ENCODE peak calls at places on chromosome 21, in six cellular contexts. F, P, W, R, H and V are unnamed samples.

GRCh38 chr21:20443558-20444155 is 554.6 kb upstream of the NCAM2 start:
- DNase-seq in R (no peak), H (peak; percentile 52), F (peak; percentile 51), P (peak; percentile 8), W (no peak), V (peak; percentile 64)

GRCh38 chr21:45406801-45407628 is 2.0 kb downstream of the COL18A1 start:
- DNase-seq in P (no peak), H (peak; percentile 87), R (peak; percentile 41), W (no peak), F (peak; percentile 96), V (no peak)

GRCh38 chr21:38166214-38166547 is 90.6 kb upstream of the KCNJ15 start:
- DNase-seq in P (no peak), R (no peak), F (no peak), H (no peak), W (no peak), V (no peak)

GRCh38 chr21:41926068-41926806 is 27.6 kb downstream of the C2CD2 start:
- DNase-seq in H (peak; percentile 54), R (no peak), P (no peak), W (peak; percentile 63), F (peak; percentile 86), V (peak; percentile 41)

GRCh38 chr21:45982256-45982757 is 737 bp downstream of the COL6A1 start:
- DNase-seq in H (no peak), F (no peak), P (no peak), W (peak; percentile 61), R (peak; percentile 34), V (no peak)

GRCh38 chr21:34812510-34813265 is 143.9 kb downstream of the CLIC6 start:
- DNase-seq in W (no peak), F (no peak), P (no peak), R (no peak), H (no peak), V (no peak)

GRCh38 chr21:45347712-45348477 is 57.1 kb upstream of the COL18A1 start:
- DNase-seq in H (no peak), P (no peak), W (no peak), R (no peak), F (no peak), V (no peak)

GRCh38 chr21:43719748-43720538 is 1.0 kb downstream of the PDXK start:
- DNase-seq in F (no peak), W (no peak), P (no peak), R (no peak), H (no peak), V (no peak)

GRCh38 chr21:33357177-33357576 is 32.4 kb downstream of the IFNAR1 start:
- DNase-seq in F (no peak), W (no peak), R (no peak), P (no peak), H (no peak), V (no peak)

GRCh38 chr21:14405225-14405624 is 22.3 kb upstream of the HSPA13 start:
- DNase-seq in F (no peak), H (no peak), R (no peak), P (no peak), W (no peak), V (no peak)

GRCh38 chr21:40754466-40754865 is 92.5 kb downstream of the DSCAM start:
- DNase-seq in H (no peak), P (no peak), R (no peak), F (no peak), W (no peak), V (no peak)

GRCh38 chr21:39315603-39316002 is 2.2 kb upstream of the BRWD1 start:
- DNase-seq in F (no peak), H (no peak), R (no peak), P (no peak), W (no peak), V (no peak)

GRCh38 chr21:36516271-36516670 is 36.3 kb upstream of the CLDN14 start:
- DNase-seq in W (no peak), P (no peak), F (no peak), R (no peak), H (no peak), V (no peak)

GRCh38 chr21:27831821-27832569 is 865.1 kb upstream of the ADAMTS5 start:
- DNase-seq in W (no peak), F (no peak), R (no peak), P (no peak), H (no peak), V (no peak)

GRCh38 chr21:45638707-45639106 is 4.8 kb upstream of the PCBP3 start:
- DNase-seq in H (no peak), W (no peak), P (no peak), R (no peak), F (no peak), V (no peak)

GRCh38 chr21:15682182-15682895 is 47.4 kb upstream of the USP25 start:
- DNase-seq in R (no peak), F (no peak), W (no peak), H (no peak), P (no peak), V (no peak)

GRCh38 chr21:17607684-17608083 is 5.0 kb downstream of the BTG3 start:
- DNase-seq in R (no peak), H (no peak), P (no peak), W (no peak), F (no peak), V (peak; percentile 61)

GRCh38 chr21:41667136-41667535 is 99.7 kb downstream of the RIPK4 start:
- DNase-seq in F (no peak), H (no peak), W (no peak), R (no peak), P (no peak), V (no peak)

GRCh38 chr21:38179504-38179900 is 77.3 kb upstream of the KCNJ15 start:
- DNase-seq in F (no peak), P (no peak), H (no peak), W (no peak), R (no peak), V (no peak)

GRCh38 chr21:39630827-39631226 is 18.1 kb downstream of the B3GALT5 start:
- DNase-seq in H (no peak), P (no peak), W (no peak), R (no peak), F (no peak), V (peak; percentile 40)

GRCh38 chr21:15279484-15279883 is 214.7 kb upstream of the NRIP1 start:
- DNase-seq in P (no peak), W (no peak), H (no peak), R (no peak), F (no peak), V (no peak)

GRCh38 chr21:33069994-33070811 is at the start of gene OLIG1:
- DNase-seq in W (peak; percentile 76), H (peak; percentile 76), F (peak; percentile 72), P (no peak), R (peak; percentile 67), V (peak; percentile 80)

GRCh38 chr21:44557491-44558328 is 885 bp downstream of the KRTAP10-3 start:
- DNase-seq in P (no peak), F (no peak), W (no peak), R (no peak), H (no peak), V (no peak)

GRCh38 chr21:30207252-30207579 is 8.7 kb downstream of the CLDN8 start:
- DNase-seq in R (no peak), W (no peak), P (no peak), F (no peak), H (no peak), V (no peak)

GRCh38 chr21:32351428-32351827 is 41.4 kb downstream of the URB1 start:
- DNase-seq in H (no peak), R (no peak), W (peak; percentile 34), F (peak; percentile 22), P (no peak), V (peak; percentile 94)

GRCh38 chr21:31218830-31219608 is 125.0 kb downstream of the TIAM1 start:
- DNase-seq in P (no peak), F (peak; percentile 16), H (no peak), R (no peak), W (no peak), V (no peak)

GRCh38 chr21:15257646-15258045 is 192.8 kb upstream of the NRIP1 start:
- DNase-seq in W (no peak), P (no peak), R (no peak), H (no peak), F (no peak), V (no peak)

GRCh38 chr21:42574234-42575027 is 60.8 kb downstream of the SLC37A1 start:
- DNase-seq in R (no peak), F (no peak), W (peak; percentile 45), P (no peak), H (no peak), V (peak; percentile 18)

GRCh38 chr21:40143822-40144525 is 276.7 kb downstream of the PCP4 start:
- DNase-seq in H (peak; percentile 57), R (peak; percentile 61), F (peak; percentile 52), W (peak; percentile 79), P (peak; percentile 26), V (peak; percentile 73)

GRCh38 chr21:42063578-42064521 is 7.3 kb upstream of the UMODL1 start:
- DNase-seq in R (no peak), F (no peak), P (no peak), W (peak; percentile 75), H (no peak), V (no peak)